ENCODE peak calls at places on chromosomes 16 and 17, in six cellular contexts. R is hepatocyte, D is PC-3, U is GM23248, Y is OCI-LY7, N is MM.1S. L is an unnamed sample. For H3K9me2, H3K9me3 and H4K20me1, the result is how much of the 10 kb centered on the place peaks cover.

GRCh38 chr17:41666336-41666680 is 22.4 kb upstream of the EIF1 start:
- DNase-seq in R (peak), D (peak), U (peak), Y (peak), N (peak), L (peak)

GRCh38 chr17:64200080-64201042 is 62.7 kb downstream of the TEX2 start:
- DNase-seq in R (no peak), D (no peak), U (peak), Y (no peak), N (peak), L (no peak)

GRCh38 chr17:34218757-34219156 is 36.3 kb upstream of the CCL2 start:
- DNase-seq in R (no peak), D (no peak), U (no peak), Y (no peak), N (no peak), L (no peak)

GRCh38 chr16:86384980-86385379 is 125.3 kb upstream of the FOXF1 start:
- DNase-seq in R (no peak), D (no peak), U (no peak), Y (no peak), N (no peak), L (no peak)

GRCh38 chr16:79402356-79402755 is 198.2 kb downstream of the MAF start:
- DNase-seq in R (peak), D (no peak), U (no peak), Y (no peak), N (no peak), L (no peak)

GRCh38 chr17:29054835-29055234 is 11.9 kb downstream of the PIPOX start:
- DNase-seq in R (no peak), D (no peak), U (no peak), Y (no peak), N (no peak), L (no peak)

GRCh38 chr17:78596871-78597635 is 19.9 kb upstream of the DNAH17 start:
- DNase-seq in R (no peak), D (no peak), U (no peak), Y (no peak), N (no peak), L (peak)

GRCh38 chr17:1025733-1026598 is 29.0 kb downstream of the TIMM22 start:
- DNase-seq in R (no peak), D (no peak), U (no peak), Y (no peak), N (no peak), L (no peak)

GRCh38 chr17:9676084-9676483 is 30.8 kb downstream of the USP43 start:
- DNase-seq in R (peak), D (peak), U (peak), Y (no peak), N (no peak), L (no peak)

GRCh38 chr16:73713301-73713700 is 583.3 kb upstream of the PSMD7 start:
- DNase-seq in R (no peak), D (no peak), U (no peak), Y (no peak), N (no peak), L (no peak)

GRCh38 chr16:51393381-51394005 is 242.4 kb upstream of the SALL1 start:
- DNase-seq in R (no peak), D (peak), U (peak), Y (no peak), N (no peak), L (no peak)

GRCh38 chr17:16380640-16381495 is at the start of gene UBB:
- DNase-seq in R (peak), D (peak), U (peak), Y (peak), N (peak), L (peak)

GRCh38 chr17:46964315-46965265 is 14.5 kb downstream of the RPRML start:
- DNase-seq in R (no peak), D (peak), U (peak), Y (no peak), N (no peak), L (peak)

GRCh38 chr16:66426112-66427035 is 721 bp upstream of the BEAN1 start:
- DNase-seq in R (peak), D (no peak), U (peak), Y (no peak), N (no peak), L (no peak)

DNA sequence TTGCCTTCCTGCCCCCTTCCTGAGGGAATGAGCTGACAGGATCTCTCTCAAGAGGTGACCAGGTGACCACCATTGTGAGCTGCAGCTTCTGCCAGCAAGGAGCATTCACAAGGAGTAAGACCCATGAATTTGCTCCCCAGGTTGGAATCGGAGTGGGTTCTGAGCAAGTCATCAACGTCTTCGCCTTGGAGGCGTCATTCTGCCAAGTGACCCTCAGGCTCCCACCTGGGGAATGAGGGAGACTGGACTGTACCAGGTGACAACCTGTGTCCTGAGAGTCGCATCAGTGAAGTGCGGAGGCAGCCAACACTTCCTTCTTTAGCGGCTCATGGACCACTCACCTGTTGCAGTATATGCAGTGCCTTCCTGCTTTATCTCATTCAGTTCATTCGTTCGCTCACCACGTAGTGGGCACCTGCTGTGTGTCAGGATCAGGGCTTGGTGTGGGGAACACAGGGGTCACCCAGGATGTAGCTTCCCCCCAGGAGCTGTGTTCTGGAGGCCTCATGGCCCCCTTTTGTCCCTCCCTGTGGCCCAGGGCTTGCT is 22.8 kb downstream of the WSCD1 start:
- DNase-seq in R (no peak), D (no peak), U (no peak), Y (no peak), N (no peak), L (no peak)
- H3K9me2 ChIP-seq in R (under half), D (under half), U (under half), Y (under half), N (under half), L (under half)

DNA sequence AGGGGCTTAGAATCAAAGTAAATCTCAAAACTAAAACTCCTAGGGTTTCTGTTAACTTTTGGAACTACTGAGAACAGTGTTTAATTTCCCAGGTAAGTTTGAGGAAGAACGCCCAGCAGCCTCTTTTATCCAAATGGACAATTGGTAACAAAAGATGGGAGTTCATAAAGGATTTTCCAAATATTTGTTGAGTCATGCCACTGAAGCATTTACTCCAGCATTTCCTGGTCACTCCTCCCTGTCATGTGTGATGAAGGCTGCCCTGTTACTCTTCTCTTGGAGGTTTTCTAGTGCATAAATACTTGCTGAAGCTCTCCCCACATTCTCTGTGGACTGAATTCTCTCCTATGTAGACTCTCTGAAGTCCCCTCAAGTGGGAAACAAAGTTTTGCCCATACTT is 16.5 kb downstream of the ZNF75A start:
- DNase-seq in R (no peak), D (no peak), U (no peak), Y (no peak), N (no peak), L (no peak)
- H3K9me3 ChIP-seq in R (under half), D (under half), U (under half), Y (under half), N (under half), L (under half)

GRCh38 chr16:54282202-54282922 is 4.2 kb downstream of the IRX3 start:
- DNase-seq in R (peak), D (peak), U (no peak), Y (no peak), N (no peak), L (no peak)

GRCh38 chr16:54284931-54285413 is 1.6 kb downstream of the IRX3 start:
- DNase-seq in R (no peak), D (no peak), U (peak), Y (no peak), N (no peak), L (no peak)

GRCh38 chr16:54282923-54283734 is 3.5 kb downstream of the IRX3 start:
- DNase-seq in R (no peak), D (no peak), U (no peak), Y (no peak), N (no peak), L (no peak)

GRCh38 chr16:54284319-54284930 is 2.2 kb downstream of the IRX3 start:
- DNase-seq in R (peak), D (no peak), U (peak), Y (no peak), N (no peak), L (no peak)

GRCh38 chr16:54283735-54284318 is 2.8 kb downstream of the IRX3 start:
- DNase-seq in R (no peak), D (no peak), U (no peak), Y (no peak), N (no peak), L (no peak)
- H4K20me1 ChIP-seq in R (under half), D (under half), U (under half), Y (under half), N (under half), L (under half)

DNA sequence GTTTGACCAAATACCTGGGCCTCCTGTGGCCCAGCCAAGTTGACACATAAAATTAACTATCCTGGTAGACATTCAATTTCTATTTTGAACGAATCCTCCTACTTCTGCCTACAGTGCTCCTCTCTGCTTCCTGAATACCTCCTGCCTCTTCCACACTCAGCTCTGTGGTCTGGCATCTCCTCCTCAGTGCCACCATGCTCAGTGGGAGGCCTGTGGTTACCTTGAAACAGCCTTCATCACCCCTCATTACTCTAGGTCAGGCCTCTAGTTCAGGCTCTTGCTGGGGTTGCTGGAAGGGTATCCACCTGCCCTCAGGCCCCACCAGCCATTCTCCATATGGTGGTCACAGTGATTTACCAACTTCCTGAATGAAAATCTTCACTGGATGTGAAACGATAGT is 5.1 kb downstream of the LYRM9 start:
- DNase-seq in R (no peak), D (no peak), U (no peak), Y (no peak), N (no peak), L (no peak)
- H3K9me2 ChIP-seq in R (under half), D (under half), U (under half), Y (under half), N (under half), L (under half)

GRCh38 chr16:88290850-88291830 is 91.6 kb upstream of the ZNF469 start:
- DNase-seq in R (no peak), D (no peak), U (no peak), Y (no peak), N (no peak), L (no peak)

GRCh38 chr16:88287219-88287618 is 95.5 kb upstream of the ZNF469 start:
- DNase-seq in R (no peak), D (peak), U (no peak), Y (peak), N (peak), L (peak)

GRCh38 chr16:88289549-88290344 is 93.0 kb upstream of the ZNF469 start:
- DNase-seq in R (no peak), D (no peak), U (peak), Y (no peak), N (peak), L (no peak)

GRCh38 chr16:88288303-88288702 is 94.5 kb upstream of the ZNF469 start:
- DNase-seq in R (no peak), D (no peak), U (no peak), Y (no peak), N (no peak), L (no peak)

GRCh38 chr16:88289001-88289400 is 93.8 kb upstream of the ZNF469 start:
- DNase-seq in R (no peak), D (no peak), U (no peak), Y (no peak), N (no peak), L (no peak)
- H3K9me3 ChIP-seq in R (under half), D (under half), U (under half), Y (under half), N (under half), L (under half)

DNA sequence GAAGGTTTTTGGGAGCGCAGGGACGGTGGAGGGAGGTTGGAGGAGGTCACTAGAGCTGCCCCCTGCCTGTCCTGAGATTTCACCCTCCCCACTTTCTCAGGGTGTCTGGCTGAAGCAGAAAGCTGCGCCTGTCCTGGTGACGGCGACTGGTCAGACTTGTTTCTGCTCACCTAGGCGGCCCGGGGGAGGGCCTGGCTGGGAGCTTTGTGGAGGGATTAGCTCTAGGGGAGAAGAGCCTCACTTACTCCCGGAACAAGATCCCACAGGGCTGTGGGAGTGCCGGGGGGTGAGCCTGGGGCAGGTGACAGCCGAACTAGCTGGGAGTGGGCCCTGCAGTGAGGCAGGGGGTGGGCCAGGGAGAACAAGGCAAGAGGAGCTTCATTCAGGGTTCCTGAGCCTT is 11.5 kb downstream of the NHERF1 start:
- DNase-seq in R (peak), D (peak), U (no peak), Y (no peak), N (no peak), L (no peak)
- H4K20me1 ChIP-seq in R (half or more), D (under half), U (under half), Y (under half), N (under half), L (under half)

GRCh38 chr16:59295474-59295873 is 561.4 kb upstream of the GOT2 start:
- DNase-seq in R (no peak), D (no peak), U (no peak), Y (no peak), N (no peak), L (no peak)

GRCh38 chr16:59296002-59296401 is 561.9 kb upstream of the GOT2 start:
- DNase-seq in R (no peak), D (no peak), U (no peak), Y (no peak), N (no peak), L (no peak)

DNA sequence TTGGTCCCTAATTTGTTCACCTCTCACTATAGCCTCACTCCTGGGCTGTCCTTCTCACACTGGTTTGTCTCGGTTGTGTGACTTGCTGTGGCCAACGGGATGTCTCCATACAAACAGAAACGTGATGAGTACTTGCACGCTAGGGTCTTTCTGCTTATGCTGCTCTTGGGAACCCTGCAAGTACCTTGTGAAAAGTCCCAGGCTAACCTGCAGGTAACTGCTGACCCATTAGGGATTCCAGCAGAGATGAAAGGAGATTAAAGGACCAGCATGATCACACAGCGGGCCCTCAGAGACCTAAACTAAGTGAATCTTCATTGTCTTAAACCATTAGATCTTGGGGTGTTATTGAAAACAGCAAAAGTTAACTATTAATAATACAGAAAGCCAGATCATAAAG is 562.8 kb upstream of the GOT2 start:
- DNase-seq in R (no peak), D (no peak), U (no peak), Y (no peak), N (no peak), L (no peak)
- H3K9me2 ChIP-seq in R (under half), D (under half), U (under half), Y (under half), N (under half), L (under half)

GRCh38 chr16:3207086-3207953 is 19.3 kb downstream of the OR1F1 start:
- DNase-seq in R (no peak), D (no peak), U (no peak), Y (no peak), N (no peak), L (no peak)
- H3K9me3 ChIP-seq in R (under half), D (under half), U (under half), Y (under half), N (under half), L (under half)

DNA sequence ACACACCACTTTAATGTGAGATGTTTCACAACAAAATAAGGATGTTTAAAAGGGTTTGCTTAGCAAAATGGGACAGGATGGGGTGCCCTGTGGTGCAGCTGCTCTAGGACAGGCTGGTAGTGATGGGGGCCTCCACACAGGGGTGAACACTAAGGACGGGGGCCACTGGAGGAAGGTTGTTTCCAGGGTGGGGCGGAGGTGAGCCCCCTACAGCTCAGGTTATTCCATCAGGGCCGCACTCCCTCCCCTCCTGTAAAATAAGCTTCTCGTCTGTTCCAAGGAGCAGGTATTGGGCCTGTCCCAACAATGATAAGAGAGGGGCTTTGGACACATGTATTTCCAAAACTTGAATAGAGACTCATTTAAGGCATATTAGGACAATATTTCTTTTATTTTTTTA is 1.9 kb upstream of the HEXD start:
- DNase-seq in R (no peak), D (no peak), U (no peak), Y (no peak), N (no peak), L (no peak)
- H4K20me1 ChIP-seq in R (under half), D (under half), U (under half), Y (under half), N (under half), L (under half)

DNA sequence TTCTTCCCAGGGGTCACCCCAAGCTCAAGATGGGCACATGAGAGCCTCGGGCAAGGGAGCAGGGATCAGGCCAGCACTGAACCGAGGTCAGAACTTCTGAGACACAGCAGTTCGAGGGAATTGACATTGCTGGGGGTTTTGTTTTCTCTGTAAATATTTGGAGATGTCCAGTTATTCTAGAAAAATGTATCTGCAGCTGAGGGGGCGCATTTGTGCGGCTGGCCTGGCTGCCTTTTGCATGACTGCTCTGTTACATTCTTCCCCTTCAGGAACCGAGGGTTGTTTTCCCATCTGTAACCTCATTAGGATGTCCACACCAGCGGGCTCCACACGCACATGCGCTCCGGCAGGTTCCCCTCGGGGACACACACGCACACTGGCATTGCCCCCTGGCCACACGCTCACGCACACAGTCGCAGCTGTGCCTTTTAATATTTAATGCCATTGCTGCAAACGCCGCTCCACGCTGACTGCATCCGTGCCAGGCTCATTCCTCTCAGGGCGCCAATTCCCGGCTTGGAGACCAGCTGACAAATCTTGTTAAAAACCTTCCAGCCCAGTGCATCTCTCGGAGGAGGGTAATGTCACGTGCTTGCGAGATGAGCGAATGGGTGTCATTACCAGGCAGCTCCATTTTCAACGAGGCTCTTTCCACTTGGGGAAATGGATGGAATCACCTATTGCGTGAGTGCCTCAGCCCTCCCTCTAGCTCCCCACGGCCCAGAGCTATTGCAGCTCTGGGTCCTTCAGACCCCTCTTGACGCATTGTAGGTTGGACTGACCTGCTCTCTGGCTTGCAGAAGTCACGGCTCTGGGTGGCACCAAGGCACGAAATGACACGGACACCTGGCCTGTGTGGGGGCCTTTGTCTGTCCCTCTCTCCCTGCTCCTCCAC is 13.2 kb downstream of the CCR7 start:
- DNase-seq in R (no peak), D (peak), U (peak), Y (no peak), N (no peak), L (no peak)
- H3K9me2 ChIP-seq in R (under half), D (under half), U (under half), Y (under half), N (under half), L (under half)

L was measured in Karpas-422.